ENCODE peak calls at places on chromosomes 4 and X, in four cellular contexts. E, X, H and T are unnamed samples.

GRCh38 chrX:103310592-103311400 is at the start of gene BEX2:
- DNase-seq in E (peak; percentile 56), X (peak; percentile 25), H (peak; percentile 69), T (no peak)

GRCh38 chrX:101686574-101686973 is 26.9 kb upstream of the ARMCX2 start:
- DNase-seq in E (no peak), X (no peak), H (no peak), T (no peak)

GRCh38 chrX:72001471-72001870 is 90.8 kb downstream of the NHSL2 start:
- DNase-seq in E (no peak), X (no peak), H (no peak), T (no peak)

GRCh38 chrX:144738246-144738645 is 509.1 kb upstream of the SPANXN1 start:
- DNase-seq in E (no peak), X (no peak), H (no peak), T (no peak)

GRCh38 chr4:185892165-185892564 is 80.2 kb upstream of the SORBS2 start:
- DNase-seq in E (no peak), X (no peak), H (no peak), T (no peak)

GRCh38 chrX:70398899-70399298 is 24.2 kb upstream of the GDPD2 start:
- DNase-seq in E (no peak), X (no peak), H (no peak), T (no peak)

GRCh38 chr4:183360161-183360919 is 38.1 kb upstream of the CLDN24 start:
- DNase-seq in E (no peak), X (no peak), H (no peak), T (no peak)

GRCh38 chr4:94036964-94037363 is 170.7 kb upstream of the SMARCAD1 start:
- DNase-seq in E (no peak), X (no peak), H (no peak), T (no peak)

GRCh38 chr4:95362906-95363578 is 185.7 kb downstream of the UNC5C start:
- DNase-seq in E (no peak), X (no peak), H (no peak), T (no peak)

GRCh38 chr4:103892616-103893015 is 172.8 kb upstream of the TACR3 start:
- DNase-seq in E (no peak), X (no peak), H (no peak), T (no peak)

GRCh38 chr4:1215347-1216075 is 33.4 kb downstream of the CTBP1 start:
- DNase-seq in E (no peak), X (no peak), H (no peak), T (no peak)

GRCh38 chr4:3369781-3370660 is 71.7 kb upstream of the HGFAC start:
- DNase-seq in E (no peak), X (peak; percentile 71), H (no peak), T (peak; percentile 94)

GRCh38 chr4:66565796-66566195 is 895.5 kb upstream of the EPHA5 start:
- DNase-seq in E (no peak), X (no peak), H (no peak), T (no peak)

GRCh38 chr4:15035152-15035551 is 32.9 kb downstream of the CPEB2 start:
- DNase-seq in E (no peak), X (no peak), H (no peak), T (no peak)

GRCh38 chr4:101960431-101960830 is 169.9 kb downstream of the BANK1 start:
- DNase-seq in E (no peak), X (no peak), H (no peak), T (peak; percentile 62)

GRCh38 chr4:102761902-102762301 is 1.1 kb upstream of the MANBA start:
- DNase-seq in E (no peak), X (no peak), H (no peak), T (no peak)

GRCh38 chrX:65696613-65697012 is 29.2 kb downstream of the MSN start:
- DNase-seq in E (no peak), X (no peak), H (no peak), T (peak; percentile 17)

GRCh38 chrX:45801554-45801953 is 600.9 kb upstream of the DIPK2B start:
- DNase-seq in E (no peak), X (no peak), H (no peak), T (peak; percentile 38)

GRCh38 chr4:57100979-57101629 is 9.1 kb downstream of the IGFBP7 start:
- DNase-seq in E (no peak), X (no peak), H (no peak), T (no peak)

GRCh38 chrX:1932231-1932630 is 317.4 kb downstream of the ASMT start:
- DNase-seq in E (no peak), X (no peak), H (no peak), T (no peak)

GRCh38 chr4:108018038-108018883 is 28.6 kb downstream of the HADH start:
- DNase-seq in E (peak; percentile 81), X (peak; percentile 70), H (peak; percentile 41), T (peak; percentile 52)

GRCh38 chr4:150007512-150007911 is 70.7 kb upstream of the DCLK2 start:
- DNase-seq in E (no peak), X (no peak), H (no peak), T (no peak)

GRCh38 chr4:70651864-70652506 is 14.3 kb downstream of the JCHAIN start:
- DNase-seq in E (no peak), X (no peak), H (no peak), T (peak; percentile 69)

GRCh38 chr4:137307806-137308205 is 224.5 kb downstream of the PCDH18 start:
- DNase-seq in E (no peak), X (no peak), H (no peak), T (no peak)

GRCh38 chr4:771464-771863 is 54.5 kb downstream of the CPLX1 start:
- DNase-seq in E (no peak), X (no peak), H (no peak), T (no peak)

GRCh38 chr4:112895785-112896184 is 153.7 kb upstream of the ANK2 start:
- DNase-seq in E (no peak), X (no peak), H (peak; percentile 45), T (no peak)

GRCh38 chr4:7722716-7723115 is 216.9 kb downstream of the AFAP1 start:
- DNase-seq in E (no peak), X (no peak), H (no peak), T (peak; percentile 15)

GRCh38 chr4:80173387-80173786 is 23.9 kb upstream of the PRDM8 start:
- DNase-seq in E (no peak), X (no peak), H (no peak), T (peak; percentile 51)

GRCh38 chr4:132956951-132957350 is 192.1 kb upstream of the PCDH10 start:
- DNase-seq in E (no peak), X (no peak), H (no peak), T (no peak)

GRCh38 chr4:134219043-134219442 is 17.5 kb upstream of the PABPC4L start:
- DNase-seq in E (no peak), X (no peak), H (no peak), T (no peak)

GRCh38 chr4:188781655-188782054 is 642.4 kb downstream of the TRIML1 start:
- DNase-seq in E (no peak), X (no peak), H (no peak), T (peak; percentile 48)

GRCh38 chr4:8322794-8323704 is 53.5 kb downstream of the HTRA3 start:
- DNase-seq in E (no peak), X (no peak), H (no peak), T (no peak)

GRCh38 chrX:42491145-42491907 is 286.6 kb downstream of the PPP1R2C start:
- DNase-seq in E (no peak), X (no peak), H (no peak), T (no peak)